ENCODE peak calls at places on chromosomes 7 and 10, in ten cellular contexts. E is mucosa of descending colon; Q is AG04450; O is tibial artery; J is astrocyte of the spinal cord; H is stomach; L is heart right ventricle; A is effector memory CD4-positive, alpha-beta T cell; K is HCT116; Y is right lobe of liver. I is an unnamed sample.

GRCh38 chr7:30771859-30772429 is 727 bp downstream of the MINDY4 start:
- DNase-seq in E (no peak), Q (no peak), O (no peak), J (peak; percentile 19), H (no peak), L (no peak), A (no peak), K (no peak), Y (no peak), I (no peak)

GRCh38 chr10:7444576-7445226 is 33.9 kb upstream of the SFMBT2 start:
- DNase-seq in E (no peak), Q (no peak), O (no peak), J (no peak), H (no peak), L (no peak), A (no peak), K (no peak), Y (no peak), I (no peak)

GRCh38 chr10:27470890-27471289 is 33.2 kb upstream of the RAB18 start:
- DNase-seq in E (no peak), Q (no peak), O (no peak), J (no peak), H (no peak), L (no peak), A (no peak), K (no peak), Y (no peak), I (no peak)

GRCh38 chr10:26556756-26557640 is 118.9 kb downstream of the APBB1IP start:
- DNase-seq in E (no peak), Q (no peak), O (no peak), J (peak; percentile 40), H (no peak), L (no peak), A (no peak), K (peak; percentile 50), Y (no peak), I (peak; percentile 7)

GRCh38 chr10:119454990-119455389 is 87.5 kb downstream of the RGS10 start:
- DNase-seq in E (no peak), Q (no peak), O (peak; percentile 62), J (no peak), H (no peak), L (no peak), A (no peak), K (no peak), Y (no peak), I (no peak)

GRCh38 chr7:141460781-141461715 is 90.2 kb upstream of the AGK start:
- DNase-seq in E (no peak), Q (no peak), O (no peak), J (peak; percentile 12), H (no peak), L (no peak), A (no peak), K (no peak), Y (no peak), I (no peak)

GRCh38 chr7:29946428-29947186 is 43.0 kb downstream of the SCRN1 start:
- DNase-seq in E (no peak), Q (no peak), O (no peak), J (peak; percentile 10), H (peak; percentile 60), L (peak; percentile 35), A (no peak), K (peak; percentile 42), Y (peak; percentile 59), I (peak; percentile 32)

GRCh38 chr7:116806046-116806944 is 56.1 kb upstream of the CAPZA2 start:
- DNase-seq in E (no peak), Q (no peak), O (no peak), J (no peak), H (no peak), L (no peak), A (no peak), K (no peak), Y (no peak), I (no peak)

GRCh38 chr10:35378547-35379210 is 42.4 kb downstream of the CCNY start:
- DNase-seq in E (no peak), Q (no peak), O (no peak), J (peak; percentile 67), H (no peak), L (no peak), A (no peak), K (no peak), Y (no peak), I (no peak)

GRCh38 chr10:122282253-122282671 is 11.2 kb downstream of the BTBD16 start:
- DNase-seq in E (no peak), Q (no peak), O (peak; percentile 79), J (peak; percentile 48), H (peak; percentile 19), L (peak; percentile 43), A (no peak), K (no peak), Y (no peak), I (no peak)

GRCh38 chr10:76543655-76544054 is 1094.0 kb downstream of the KCNMA1 start:
- DNase-seq in E (no peak), Q (no peak), O (no peak), J (peak; percentile 80), H (no peak), L (no peak), A (no peak), K (no peak), Y (no peak), I (no peak)

GRCh38 chr10:112374724-112375541 is 1.0 kb downstream of the ACSL5 start:
- DNase-seq in E (no peak), Q (no peak), O (no peak), J (peak; percentile 2), H (no peak), L (no peak), A (no peak), K (peak; percentile 88), Y (no peak), I (no peak)

GRCh38 chr10:46528675-46529615 is 27.5 kb downstream of the GPRIN2 start:
- DNase-seq in E (no peak), Q (no peak), O (no peak), J (no peak), H (peak; percentile 27), L (no peak), A (no peak), K (no peak), Y (no peak), I (no peak)

GRCh38 chr10:96840841-96841518 is 8.9 kb downstream of the LCOR start:
- DNase-seq in E (no peak), Q (no peak), O (no peak), J (peak; percentile 60), H (no peak), L (no peak), A (no peak), K (peak; percentile 52), Y (no peak), I (no peak)

GRCh38 chr10:16987976-16988610 is 141.5 kb downstream of the CUBN start:
- DNase-seq in E (no peak), Q (no peak), O (no peak), J (no peak), H (no peak), L (no peak), A (no peak), K (no peak), Y (no peak), I (no peak)

GRCh38 chr7:36281945-36282727 is 107.5 kb upstream of the ANLN start:
- DNase-seq in E (no peak), Q (no peak), O (peak; percentile 48), J (peak; percentile 27), H (no peak), L (no peak), A (no peak), K (no peak), Y (peak; percentile 38), I (no peak)

GRCh38 chr7:105639677-105640493 is 58.6 kb upstream of the EFCAB10 start:
- DNase-seq in E (no peak), Q (no peak), O (no peak), J (no peak), H (no peak), L (no peak), A (no peak), K (no peak), Y (no peak), I (no peak)

GRCh38 chr10:22345301-22346086 is at the start of gene SPAG6:
- DNase-seq in E (peak; percentile 63), Q (no peak), O (peak; percentile 64), J (no peak), H (peak; percentile 52), L (no peak), A (no peak), K (no peak), Y (peak; percentile 57), I (peak; percentile 31)

GRCh38 chr10:69088471-69088769 is 517 bp downstream of the SRGN start:
- DNase-seq in E (no peak), Q (no peak), O (no peak), J (no peak), H (no peak), L (no peak), A (no peak), K (no peak), Y (no peak), I (no peak)
- H3K4me3 ChIP-seq in E (no peak overlapping the region), Q (peak overlapping the region; percentile 60), O (peak overlapping the region; percentile 33), J (peak overlapping the region; percentile 54), H (peak overlapping the region; percentile 40), L (peak overlapping the region; percentile 55), A (peak overlapping the region; percentile 69), K (no peak overlapping the region), Y (peak overlapping the region; percentile 37), I (no peak overlapping the region)

GRCh38 chr10:123530166-123530870 is 135.8 kb upstream of the GPR26 start:
- DNase-seq in E (no peak), Q (no peak), O (no peak), J (no peak), H (no peak), L (no peak), A (no peak), K (no peak), Y (no peak), I (no peak)
- H3K4me3 ChIP-seq in E (no peak overlapping the region), Q (no peak overlapping the region), O (no peak overlapping the region), J (no peak overlapping the region), H (no peak overlapping the region), L (no peak overlapping the region), A (no peak overlapping the region), K (no peak overlapping the region), Y (no peak overlapping the region), I (no peak overlapping the region)

DNA sequence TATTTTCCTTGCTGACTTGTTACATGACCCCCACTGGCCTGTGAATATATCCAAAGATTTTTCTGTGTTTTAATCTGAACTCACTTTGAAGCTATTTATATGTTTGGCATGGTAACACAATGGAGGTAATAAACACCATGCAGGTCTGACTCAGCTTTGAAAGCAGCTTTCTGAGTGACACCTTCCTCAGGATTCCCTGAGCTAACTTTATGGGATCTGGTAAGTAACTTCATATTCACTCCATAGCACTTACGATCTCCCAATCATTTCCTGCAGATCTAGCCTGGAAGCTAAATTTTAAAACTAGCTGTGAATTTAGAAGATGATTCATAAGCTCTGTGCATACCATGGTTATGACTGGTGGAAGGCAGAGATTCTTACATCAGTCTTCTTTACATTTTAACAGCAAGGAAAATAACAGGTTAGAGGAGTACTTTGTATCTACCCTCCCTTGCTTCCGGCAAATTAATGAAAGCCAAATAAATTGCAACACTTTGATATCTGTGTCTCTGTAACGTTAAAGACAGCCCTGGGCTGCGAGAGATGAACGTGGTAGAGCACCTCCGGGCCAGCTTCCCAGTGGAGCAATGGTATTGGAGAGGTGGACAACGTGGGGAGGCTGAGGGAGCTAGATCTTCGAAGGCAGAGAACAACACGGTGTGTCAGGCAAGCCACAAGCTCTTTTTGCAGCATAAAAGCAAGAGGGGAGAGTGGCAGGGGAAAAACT is 170.2 kb upstream of the KLF14 start:
- DNase-seq in E (no peak), Q (peak; percentile 64), O (no peak), J (peak; percentile 94), H (no peak), L (no peak), A (no peak), K (peak; percentile 93), Y (peak; percentile 80), I (no peak)
- H3K4me3 ChIP-seq in E (no peak overlapping the region), Q (peak overlapping the region; percentile 34), O (no peak overlapping the region), J (no peak overlapping the region), H (no peak overlapping the region), L (no peak overlapping the region), A (no peak overlapping the region), K (no peak overlapping the region), Y (no peak overlapping the region), I (no peak overlapping the region)

GRCh38 chr10:80407836-80408197 is 534 bp upstream of the PRXL2A start:
- DNase-seq in E (peak; percentile 74), Q (no peak), O (no peak), J (no peak), H (no peak), L (no peak), A (no peak), K (peak; percentile 37), Y (peak; percentile 58), I (peak; percentile 66)
- H3K4me3 ChIP-seq in E (peak overlapping the region; percentile 63), Q (peak overlapping the region; percentile 57), O (peak overlapping the region; percentile 53), J (peak overlapping the region; percentile 56), H (peak overlapping the region; percentile 65), L (peak overlapping the region; percentile 82), A (peak overlapping the region; percentile 88), K (peak overlapping the region; percentile 43), Y (peak overlapping the region; percentile 96), I (peak overlapping the region; percentile 71)